ENCODE peak calls at places on chromosomes 1 and 21, in five cellular contexts. One of them, this sample, is unnamed.

GRCh38 chr1:236147521-236148470 is 5.5 kb downstream of the GPR137B start:
- DNase-seq in MM.1S: no peak
- DNase-seq in GM23248: no peak
- DNase-seq in PC-3: no peak
- DNase-seq in PC-9: no peak
- DNase-seq in this sample: no peak

GRCh38 chr1:26066857-26067256 is 573 bp downstream of the TRIM63 start:
- DNase-seq in MM.1S: no peak
- DNase-seq in GM23248: no peak
- DNase-seq in PC-3: no peak
- DNase-seq in PC-9: no peak
- DNase-seq in this sample: no peak

GRCh38 chr1:7580923-7581753 is 190.0 kb upstream of the VAMP3 start:
- DNase-seq in MM.1S: no peak
- DNase-seq in GM23248: peak; percentile 90
- DNase-seq in PC-3: no peak
- DNase-seq in PC-9: no peak
- DNase-seq in this sample: no peak

GRCh38 chr1:928825-929661 is 5.3 kb downstream of the SAMD11 start:
- DNase-seq in MM.1S: no peak
- DNase-seq in GM23248: no peak
- DNase-seq in PC-3: no peak
- DNase-seq in PC-9: no peak
- DNase-seq in this sample: no peak

GRCh38 chr1:25137106-25137505 is 95.2 kb downstream of the SYF2 start:
- DNase-seq in MM.1S: no peak
- DNase-seq in GM23248: no peak
- DNase-seq in PC-3: no peak
- DNase-seq in PC-9: no peak
- DNase-seq in this sample: no peak

GRCh38 chr1:33392639-33393038 is 38.3 kb downstream of the PHC2 start:
- DNase-seq in MM.1S: no peak
- DNase-seq in GM23248: peak; percentile 40
- DNase-seq in PC-3: no peak
- DNase-seq in PC-9: no peak
- DNase-seq in this sample: no peak

GRCh38 chr1:31562707-31563360 is 13.5 kb upstream of the TINAGL1 start:
- DNase-seq in MM.1S: no peak
- DNase-seq in GM23248: peak; percentile 29
- DNase-seq in PC-3: peak; percentile 95
- DNase-seq in PC-9: peak; percentile 76
- DNase-seq in this sample: no peak

GRCh38 chr1:68301538-68301937 is 69.2 kb upstream of the WLS start:
- DNase-seq in MM.1S: no peak
- DNase-seq in GM23248: peak; percentile 72
- DNase-seq in PC-3: peak; percentile 82
- DNase-seq in PC-9: no peak
- DNase-seq in this sample: no peak

GRCh38 chr1:226110249-226111108 is 48.0 kb downstream of the H3-3A start:
- DNase-seq in MM.1S: peak; percentile 85
- DNase-seq in GM23248: peak; percentile 82
- DNase-seq in PC-3: peak; percentile 71
- DNase-seq in PC-9: peak; percentile 63
- DNase-seq in this sample: peak; percentile 69

GRCh38 chr1:2826316-2826715 is 24.8 kb upstream of the TTC34 start:
- DNase-seq in MM.1S: no peak
- DNase-seq in GM23248: no peak
- DNase-seq in PC-3: no peak
- DNase-seq in PC-9: no peak
- DNase-seq in this sample: no peak

GRCh38 chr1:46300673-46301405 is 2.6 kb downstream of the LRRC41 start:
- DNase-seq in MM.1S: no peak
- DNase-seq in GM23248: peak; percentile 60
- DNase-seq in PC-3: peak; percentile 22
- DNase-seq in PC-9: no peak
- DNase-seq in this sample: no peak

GRCh38 chr1:201149400-201149799 is 4.9 kb downstream of the TMEM9 start:
- DNase-seq in MM.1S: peak; percentile 69
- DNase-seq in GM23248: peak; percentile 57
- DNase-seq in PC-3: peak; percentile 94
- DNase-seq in PC-9: no peak
- DNase-seq in this sample: peak; percentile 47

GRCh38 chr1:26811057-26811456 is 15.4 kb upstream of the ZDHHC18 start:
- DNase-seq in MM.1S: no peak
- DNase-seq in GM23248: no peak
- DNase-seq in PC-3: no peak
- DNase-seq in PC-9: no peak
- DNase-seq in this sample: no peak

GRCh38 chr1:65459397-65459768 is 38.9 kb downstream of the LEPR start:
- DNase-seq in MM.1S: peak; percentile 31
- DNase-seq in GM23248: peak; percentile 59
- DNase-seq in PC-3: peak; percentile 65
- DNase-seq in PC-9: peak; percentile 18
- DNase-seq in this sample: peak; percentile 41

GRCh38 chr1:25435315-25436103 is 4.8 kb downstream of the MACO1 start:
- DNase-seq in MM.1S: peak; percentile 37
- DNase-seq in GM23248: no peak
- DNase-seq in PC-3: no peak
- DNase-seq in PC-9: no peak
- DNase-seq in this sample: no peak

GRCh38 chr1:154772611-154773515 is 97.2 kb downstream of the KCNN3 start:
- DNase-seq in MM.1S: no peak
- DNase-seq in GM23248: no peak
- DNase-seq in PC-3: no peak
- DNase-seq in PC-9: no peak
- DNase-seq in this sample: peak; percentile 65

GRCh38 chr1:197862671-197863070 is 39.8 kb upstream of the C1orf53 start:
- DNase-seq in MM.1S: no peak
- DNase-seq in GM23248: peak; percentile 38
- DNase-seq in PC-3: peak; percentile 52
- DNase-seq in PC-9: no peak
- DNase-seq in this sample: no peak

GRCh38 chr1:27569088-27569459 is 34.9 kb downstream of the AHDC1 start:
- DNase-seq in MM.1S: no peak
- DNase-seq in GM23248: peak; percentile 69
- DNase-seq in PC-3: no peak
- DNase-seq in PC-9: no peak
- DNase-seq in this sample: peak; percentile 44

GRCh38 chr1:173095632-173096031 is 44.9 kb upstream of the TNFSF18 start:
- DNase-seq in MM.1S: no peak
- DNase-seq in GM23248: peak; percentile 92
- DNase-seq in PC-3: peak; percentile 98
- DNase-seq in PC-9: no peak
- DNase-seq in this sample: no peak

GRCh38 chr1:208907785-208908184 is 663.6 kb upstream of the PLXNA2 start:
- DNase-seq in MM.1S: no peak
- DNase-seq in GM23248: no peak
- DNase-seq in PC-3: no peak
- DNase-seq in PC-9: no peak
- DNase-seq in this sample: no peak

GRCh38 chr1:59317780-59318179 is 20.9 kb downstream of the FGGY start:
- DNase-seq in MM.1S: no peak
- DNase-seq in GM23248: no peak
- DNase-seq in PC-3: no peak
- DNase-seq in PC-9: no peak
- DNase-seq in this sample: no peak

GRCh38 chr1:23496490-23497181 is 12.7 kb upstream of the ASAP3 start:
- DNase-seq in MM.1S: no peak
- DNase-seq in GM23248: no peak
- DNase-seq in PC-3: no peak
- DNase-seq in PC-9: no peak
- DNase-seq in this sample: no peak

GRCh38 chr21:38027901-38028300 is 111.6 kb upstream of the KCNJ6 start:
- DNase-seq in MM.1S: no peak
- DNase-seq in GM23248: peak; percentile 75
- DNase-seq in PC-3: peak; percentile 76
- DNase-seq in PC-9: no peak
- DNase-seq in this sample: no peak

GRCh38 chr21:29654203-29654602 is 285.6 kb downstream of the GRIK1 start:
- DNase-seq in MM.1S: no peak
- DNase-seq in GM23248: no peak
- DNase-seq in PC-3: no peak
- DNase-seq in PC-9: no peak
- DNase-seq in this sample: no peak

GRCh38 chr1:68570859-68571258 is 74.0 kb upstream of the DEPDC1 start:
- DNase-seq in MM.1S: no peak
- DNase-seq in GM23248: peak; percentile 15
- DNase-seq in PC-3: peak; percentile 4
- DNase-seq in PC-9: no peak
- DNase-seq in this sample: no peak

GRCh38 chr1:27555700-27556424 is 48.1 kb downstream of the AHDC1 start:
- DNase-seq in MM.1S: no peak
- DNase-seq in GM23248: no peak
- DNase-seq in PC-3: no peak
- DNase-seq in PC-9: no peak
- DNase-seq in this sample: no peak

GRCh38 chr1:22930235-22930912 is 42.3 kb downstream of the LACTBL1 start:
- DNase-seq in MM.1S: no peak
- DNase-seq in GM23248: peak; percentile 65
- DNase-seq in PC-3: peak; percentile 64
- DNase-seq in PC-9: peak; percentile 60
- DNase-seq in this sample: peak; percentile 91

GRCh38 chr1:30471307-30471706 is 252.1 kb downstream of the MATN1 start:
- DNase-seq in MM.1S: no peak
- DNase-seq in GM23248: no peak
- DNase-seq in PC-3: no peak
- DNase-seq in PC-9: no peak
- DNase-seq in this sample: no peak

GRCh38 chr21:26572668-26573381 is at the start of gene CYYR1:
- DNase-seq in MM.1S: no peak
- DNase-seq in GM23248: peak; percentile 23
- DNase-seq in PC-3: no peak
- DNase-seq in PC-9: no peak
- DNase-seq in this sample: peak; percentile 84

GRCh38 chr1:27342778-27343638 is 1.2 kb downstream of the SYTL1 start:
- DNase-seq in MM.1S: no peak
- DNase-seq in GM23248: no peak
- DNase-seq in PC-3: peak; percentile 79
- DNase-seq in PC-9: peak; percentile 89
- DNase-seq in this sample: peak; percentile 45

DNA sequence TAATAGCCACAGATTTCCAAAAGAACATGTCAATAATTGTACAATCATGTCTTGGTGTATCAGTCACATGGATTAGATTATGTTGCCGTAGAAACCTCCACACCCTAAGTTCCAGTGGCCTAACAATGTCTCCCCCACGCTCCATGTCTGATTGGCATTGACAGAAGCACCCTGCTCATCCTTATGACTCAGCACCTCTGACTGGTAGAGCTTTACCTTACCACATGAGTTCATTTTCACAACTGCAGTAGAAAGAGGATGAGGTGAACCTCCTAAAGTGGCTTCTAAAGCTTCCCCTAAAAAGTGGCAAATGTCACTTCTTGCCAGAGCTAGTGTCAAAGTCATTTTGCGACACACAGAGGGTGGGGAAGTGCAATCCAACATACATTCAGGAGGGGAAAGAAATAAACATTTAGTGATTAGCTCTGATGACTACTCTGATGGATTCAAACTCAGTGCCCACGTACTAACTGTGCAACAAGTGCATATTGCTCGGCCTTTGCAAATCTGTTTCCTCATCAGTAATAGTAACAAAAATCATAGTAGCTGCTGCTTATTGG is 30.6 kb upstream of the LYPD8 start:
- DNase-seq in MM.1S: no peak
- DNase-seq in GM23248: no peak
- DNase-seq in PC-3: peak; percentile 48
- DNase-seq in PC-9: no peak
- DNase-seq in this sample: no peak
- H3K9me3 ChIP-seq in MM.1S: no peaks in the 10 kb centered on the region
- H3K9me3 ChIP-seq in GM23248: no peaks in the 10 kb centered on the region
- H3K9me3 ChIP-seq in PC-3: no peaks in the 10 kb centered on the region
- H3K9me3 ChIP-seq in PC-9: no peaks in the 10 kb centered on the region
- H3K9me3 ChIP-seq in this sample: peaks cover 7% of the 10 kb centered on the region

GRCh38 chr1:167328762-167329483 is 108.2 kb downstream of the POU2F1 start:
- DNase-seq in MM.1S: peak; percentile 81
- DNase-seq in GM23248: no peak
- DNase-seq in PC-3: no peak
- DNase-seq in PC-9: no peak
- DNase-seq in this sample: peak; percentile 51
- H3F3A ChIP-seq in MM.1S: peaks cover 40% of the 10 kb centered on the region
- H3F3A ChIP-seq in GM23248: no peaks in the 10 kb centered on the region
- H3F3A ChIP-seq in PC-3: no peaks in the 10 kb centered on the region
- H3F3A ChIP-seq in PC-9: no peaks in the 10 kb centered on the region
- H3F3A ChIP-seq in this sample: peaks cover 48% of the 10 kb centered on the region

GRCh38 chr21:45863267-45863666 is 118.3 kb upstream of the COL6A1 start:
- DNase-seq in MM.1S: no peak
- DNase-seq in GM23248: no peak
- DNase-seq in PC-3: no peak
- DNase-seq in PC-9: no peak
- DNase-seq in this sample: peak; percentile 21

GRCh38 chr21:45862544-45863207 is 118.9 kb upstream of the COL6A1 start:
- DNase-seq in MM.1S: no peak
- DNase-seq in GM23248: no peak
- DNase-seq in PC-3: no peak
- DNase-seq in PC-9: no peak
- DNase-seq in this sample: no peak

GRCh38 chr21:45864436-45864835 is 117.1 kb upstream of the COL6A1 start:
- DNase-seq in MM.1S: no peak
- DNase-seq in GM23248: peak; percentile 56
- DNase-seq in PC-3: no peak
- DNase-seq in PC-9: no peak
- DNase-seq in this sample: no peak

GRCh38 chr21:45865106-45865835 is 116.3 kb upstream of the COL6A1 start:
- DNase-seq in MM.1S: no peak
- DNase-seq in GM23248: peak; percentile 84
- DNase-seq in PC-3: peak; percentile 80
- DNase-seq in PC-9: no peak
- DNase-seq in this sample: no peak

GRCh38 chr21:45863751-45864150 is 117.8 kb upstream of the COL6A1 start:
- DNase-seq in MM.1S: no peak
- DNase-seq in GM23248: no peak
- DNase-seq in PC-3: no peak
- DNase-seq in PC-9: no peak
- DNase-seq in this sample: no peak
- TF ChIP-seq EZH2 in MM.1S: no peak
- TF ChIP-seq EZH2 in GM23248: no peak
- TF ChIP-seq EZH2 in PC-3: no peak
- TF ChIP-seq EZH2 in PC-9: no peak
- TF ChIP-seq EZH2 in this sample: no peak

DNA sequence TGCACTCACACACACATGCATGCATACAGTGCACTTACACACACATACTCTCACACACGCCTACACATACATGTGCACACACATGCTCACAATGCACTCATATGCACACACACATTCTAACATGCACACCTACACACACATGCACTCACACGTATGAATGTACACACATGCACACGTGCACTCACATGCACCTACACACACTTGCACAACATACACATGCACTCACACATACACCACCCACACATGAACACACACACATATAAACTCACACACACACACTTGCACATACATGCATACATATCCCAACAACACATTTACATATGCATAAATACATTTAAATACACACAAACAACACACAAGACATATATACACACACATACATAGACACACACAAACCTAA is 30.6 kb downstream of the OBSCN start:
- DNase-seq in MM.1S: no peak
- DNase-seq in GM23248: no peak
- DNase-seq in PC-3: no peak
- DNase-seq in PC-9: no peak
- DNase-seq in this sample: no peak
- H3K9me3 ChIP-seq in MM.1S: no peaks in the 10 kb centered on the region
- H3K9me3 ChIP-seq in GM23248: no peaks in the 10 kb centered on the region
- H3K9me3 ChIP-seq in PC-3: peaks cover 24% of the 10 kb centered on the region
- H3K9me3 ChIP-seq in PC-9: peaks cover 31% of the 10 kb centered on the region
- H3K9me3 ChIP-seq in this sample: peaks cover 12% of the 10 kb centered on the region